ENCODE peak calls at places on chromosome 22, in ten cellular contexts. One of them, this sample, is unnamed.
A peak's percentile ranks its signal among the peaks of the same experiment; 100 is the strongest.

GRCh38 chr22:49667236-49667635 is 160.4 kb downstream of the BRD1 start:
- DNase-seq in stomach: no peak
- DNase-seq in SK-N-SH: no peak
- DNase-seq in transverse colon: peak; percentile 22
- DNase-seq in K562: no peak
- DNase-seq in upper lobe of left lung: no peak
- DNase-seq in A549: no peak
- DNase-seq in ovary: no peak
- DNase-seq in sigmoid colon: peak; percentile 67
- DNase-seq in tibial nerve: no peak
- DNase-seq in this sample: peak; percentile 68

GRCh38 chr22:39290248-39290720 is 29.1 kb downstream of the RPL3 start:
- DNase-seq in tibial nerve: no peak
- DNase-seq in stomach: no peak
- DNase-seq in SK-N-SH: no peak
- DNase-seq in transverse colon: no peak
- DNase-seq in sigmoid colon: no peak
- DNase-seq in K562: no peak
- DNase-seq in upper lobe of left lung: no peak
- DNase-seq in ovary: no peak
- DNase-seq in A549: no peak
- DNase-seq in this sample: no peak

GRCh38 chr22:46353483-46354105 is 18.1 kb downstream of the TRMU start:
- DNase-seq in A549: no peak
- DNase-seq in tibial nerve: no peak
- DNase-seq in K562: no peak
- DNase-seq in transverse colon: no peak
- DNase-seq in stomach: peak; percentile 49
- DNase-seq in sigmoid colon: no peak
- DNase-seq in ovary: no peak
- DNase-seq in upper lobe of left lung: no peak
- DNase-seq in SK-N-SH: no peak
- DNase-seq in this sample: no peak

GRCh38 chr22:17319541-17319940 is 49.7 kb upstream of the CECR2 start:
- DNase-seq in upper lobe of left lung: no peak
- DNase-seq in ovary: no peak
- DNase-seq in sigmoid colon: no peak
- DNase-seq in tibial nerve: no peak
- DNase-seq in transverse colon: no peak
- DNase-seq in stomach: no peak
- DNase-seq in A549: no peak
- DNase-seq in SK-N-SH: no peak
- DNase-seq in K562: no peak
- DNase-seq in this sample: no peak

GRCh38 chr22:16912281-16912680 is 87.1 kb upstream of the XKR3 start:
- DNase-seq in tibial nerve: no peak
- DNase-seq in K562: no peak
- DNase-seq in upper lobe of left lung: no peak
- DNase-seq in sigmoid colon: no peak
- DNase-seq in SK-N-SH: no peak
- DNase-seq in stomach: no peak
- DNase-seq in transverse colon: no peak
- DNase-seq in ovary: no peak
- DNase-seq in A549: no peak
- DNase-seq in this sample: no peak

GRCh38 chr22:28015676-28016601 is 96.9 kb upstream of the PITPNB start:
- DNase-seq in sigmoid colon: peak; percentile 58
- DNase-seq in K562: no peak
- DNase-seq in SK-N-SH: peak; percentile 92
- DNase-seq in ovary: peak; percentile 25
- DNase-seq in stomach: no peak
- DNase-seq in A549: no peak
- DNase-seq in tibial nerve: peak; percentile 4
- DNase-seq in upper lobe of left lung: no peak
- DNase-seq in transverse colon: peak; percentile 6
- DNase-seq in this sample: peak; percentile 64

GRCh38 chr22:24441406-24442351 is 14.3 kb downstream of the ADORA2A start:
- DNase-seq in A549: no peak
- DNase-seq in transverse colon: no peak
- DNase-seq in tibial nerve: no peak
- DNase-seq in sigmoid colon: no peak
- DNase-seq in stomach: peak; percentile 21
- DNase-seq in ovary: no peak
- DNase-seq in K562: no peak
- DNase-seq in upper lobe of left lung: no peak
- DNase-seq in SK-N-SH: peak; percentile 79
- DNase-seq in this sample: peak; percentile 14

GRCh38 chr22:31857247-31857646 is 87.1 kb upstream of the YWHAH start:
- DNase-seq in A549: no peak
- DNase-seq in SK-N-SH: no peak
- DNase-seq in sigmoid colon: no peak
- DNase-seq in tibial nerve: no peak
- DNase-seq in stomach: no peak
- DNase-seq in ovary: no peak
- DNase-seq in upper lobe of left lung: no peak
- DNase-seq in K562: peak; percentile 36
- DNase-seq in transverse colon: no peak
- DNase-seq in this sample: no peak

GRCh38 chr22:46763051-46763705 is 728 bp downstream of the TBC1D22A start:
- DNase-seq in A549: no peak
- DNase-seq in K562: peak; percentile 35
- DNase-seq in transverse colon: peak; percentile 68
- DNase-seq in stomach: no peak
- DNase-seq in SK-N-SH: peak; percentile 52
- DNase-seq in sigmoid colon: peak; percentile 81
- DNase-seq in tibial nerve: peak; percentile 38
- DNase-seq in upper lobe of left lung: no peak
- DNase-seq in ovary: no peak
- DNase-seq in this sample: peak; percentile 78

GRCh38 chr22:39297490-39298193 is 21.8 kb downstream of the RPL3 start:
- DNase-seq in sigmoid colon: no peak
- DNase-seq in ovary: no peak
- DNase-seq in stomach: peak; percentile 46
- DNase-seq in K562: no peak
- DNase-seq in A549: no peak
- DNase-seq in SK-N-SH: no peak
- DNase-seq in transverse colon: peak; percentile 46
- DNase-seq in tibial nerve: no peak
- DNase-seq in upper lobe of left lung: peak; percentile 81
- DNase-seq in this sample: no peak

GRCh38 chr22:32810241-32811133 is 9.0 kb downstream of the TIMP3 start:
- DNase-seq in transverse colon: no peak
- DNase-seq in tibial nerve: no peak
- DNase-seq in stomach: no peak
- DNase-seq in ovary: no peak
- DNase-seq in A549: no peak
- DNase-seq in upper lobe of left lung: no peak
- DNase-seq in sigmoid colon: peak; percentile 66
- DNase-seq in K562: no peak
- DNase-seq in SK-N-SH: no peak
- DNase-seq in this sample: no peak

GRCh38 chr22:49856766-49857618 is 3.3 kb downstream of the ZBED4 start:
- DNase-seq in SK-N-SH: no peak
- DNase-seq in transverse colon: no peak
- DNase-seq in stomach: no peak
- DNase-seq in A549: no peak
- DNase-seq in tibial nerve: no peak
- DNase-seq in sigmoid colon: no peak
- DNase-seq in upper lobe of left lung: no peak
- DNase-seq in K562: no peak
- DNase-seq in ovary: no peak
- DNase-seq in this sample: no peak

GRCh38 chr22:46010177-46010867 is 33.4 kb upstream of the WNT7B start:
- DNase-seq in stomach: no peak
- DNase-seq in A549: no peak
- DNase-seq in K562: no peak
- DNase-seq in SK-N-SH: no peak
- DNase-seq in ovary: peak; percentile 41
- DNase-seq in tibial nerve: no peak
- DNase-seq in transverse colon: no peak
- DNase-seq in sigmoid colon: peak; percentile 63
- DNase-seq in upper lobe of left lung: no peak
- DNase-seq in this sample: peak; percentile 60

GRCh38 chr22:45268167-45268957 is 16.4 kb upstream of the UPK3A start:
- DNase-seq in transverse colon: peak; percentile 45
- DNase-seq in sigmoid colon: no peak
- DNase-seq in A549: peak; percentile 14
- DNase-seq in upper lobe of left lung: peak; percentile 76
- DNase-seq in ovary: peak; percentile 69
- DNase-seq in K562: peak; percentile 34
- DNase-seq in stomach: peak; percentile 36
- DNase-seq in tibial nerve: no peak
- DNase-seq in SK-N-SH: peak; percentile 94
- DNase-seq in this sample: no peak

GRCh38 chr22:38259370-38259769 is 13.4 kb downstream of the TMEM184B start:
- DNase-seq in stomach: no peak
- DNase-seq in A549: no peak
- DNase-seq in ovary: no peak
- DNase-seq in SK-N-SH: no peak
- DNase-seq in sigmoid colon: no peak
- DNase-seq in transverse colon: no peak
- DNase-seq in upper lobe of left lung: no peak
- DNase-seq in tibial nerve: no peak
- DNase-seq in K562: no peak
- DNase-seq in this sample: no peak
- H3K27ac ChIP-seq in stomach: peak overlapping the region; percentile 81
- H3K27ac ChIP-seq in A549: no peak overlapping the region
- H3K27ac ChIP-seq in ovary: no peak overlapping the region
- H3K27ac ChIP-seq in SK-N-SH: no peak overlapping the region
- H3K27ac ChIP-seq in sigmoid colon: peak overlapping the region; percentile 83
- H3K27ac ChIP-seq in transverse colon: peak overlapping the region; percentile 88
- H3K27ac ChIP-seq in upper lobe of left lung: peak overlapping the region; percentile 74
- H3K27ac ChIP-seq in tibial nerve: peak overlapping the region; percentile 90
- H3K27ac ChIP-seq in K562: no peak overlapping the region
- H3K27ac ChIP-seq in this sample: no peak overlapping the region

DNA sequence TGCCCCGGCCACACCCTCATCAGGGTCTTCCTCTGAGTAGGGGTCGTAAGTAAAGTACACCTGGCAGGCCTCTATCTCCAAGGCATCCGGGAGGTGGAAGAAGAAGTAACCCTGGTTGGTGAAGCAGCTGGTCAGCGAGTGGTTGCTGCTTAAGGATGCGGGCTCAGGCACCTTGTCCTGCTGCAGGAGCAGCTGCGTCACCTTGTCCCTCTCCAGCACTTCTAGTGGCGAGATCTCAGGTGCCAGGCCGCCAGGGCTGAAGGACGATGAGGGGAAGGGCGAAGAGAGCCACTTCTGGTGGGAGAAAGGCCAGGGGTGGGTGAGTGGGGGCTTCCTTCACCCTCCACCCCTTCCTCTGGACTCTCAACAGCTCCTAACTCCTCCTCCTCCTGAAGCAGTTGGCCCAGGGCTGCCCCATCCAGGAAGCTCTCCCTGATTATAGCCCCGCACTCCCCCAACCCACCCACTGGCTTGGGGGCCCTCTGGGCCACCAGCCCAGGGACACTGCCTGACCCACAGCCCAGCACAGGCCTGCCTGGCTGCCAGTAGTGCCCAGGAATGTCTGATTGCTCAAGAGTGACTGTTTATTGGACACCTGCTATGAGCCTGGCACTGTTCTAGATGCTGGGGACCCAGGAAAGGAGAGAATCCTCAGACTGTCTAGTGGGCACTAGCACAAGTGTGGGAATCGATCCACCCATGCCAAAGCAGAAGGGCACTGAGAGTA is 19.2 kb upstream of the TMPRSS6 start:
- DNase-seq in SK-N-SH: no peak
- DNase-seq in transverse colon: no peak
- DNase-seq in stomach: no peak
- DNase-seq in tibial nerve: no peak
- DNase-seq in A549: no peak
- DNase-seq in sigmoid colon: no peak
- DNase-seq in ovary: no peak
- DNase-seq in upper lobe of left lung: no peak
- DNase-seq in K562: no peak
- DNase-seq in this sample: no peak
- TF ChIP-seq EP300 in SK-N-SH: no peak
- TF ChIP-seq EP300 in transverse colon: no peak
- TF ChIP-seq EP300 in stomach: no peak
- TF ChIP-seq EP300 in tibial nerve: no peak
- TF ChIP-seq EP300 in A549: no peak
- TF ChIP-seq EP300 in sigmoid colon: no peak
- TF ChIP-seq EP300 in ovary: no peak
- TF ChIP-seq EP300 in upper lobe of left lung: no peak
- TF ChIP-seq EP300 in K562: no peak
- TF ChIP-seq EP300 in this sample: no peak

DNA sequence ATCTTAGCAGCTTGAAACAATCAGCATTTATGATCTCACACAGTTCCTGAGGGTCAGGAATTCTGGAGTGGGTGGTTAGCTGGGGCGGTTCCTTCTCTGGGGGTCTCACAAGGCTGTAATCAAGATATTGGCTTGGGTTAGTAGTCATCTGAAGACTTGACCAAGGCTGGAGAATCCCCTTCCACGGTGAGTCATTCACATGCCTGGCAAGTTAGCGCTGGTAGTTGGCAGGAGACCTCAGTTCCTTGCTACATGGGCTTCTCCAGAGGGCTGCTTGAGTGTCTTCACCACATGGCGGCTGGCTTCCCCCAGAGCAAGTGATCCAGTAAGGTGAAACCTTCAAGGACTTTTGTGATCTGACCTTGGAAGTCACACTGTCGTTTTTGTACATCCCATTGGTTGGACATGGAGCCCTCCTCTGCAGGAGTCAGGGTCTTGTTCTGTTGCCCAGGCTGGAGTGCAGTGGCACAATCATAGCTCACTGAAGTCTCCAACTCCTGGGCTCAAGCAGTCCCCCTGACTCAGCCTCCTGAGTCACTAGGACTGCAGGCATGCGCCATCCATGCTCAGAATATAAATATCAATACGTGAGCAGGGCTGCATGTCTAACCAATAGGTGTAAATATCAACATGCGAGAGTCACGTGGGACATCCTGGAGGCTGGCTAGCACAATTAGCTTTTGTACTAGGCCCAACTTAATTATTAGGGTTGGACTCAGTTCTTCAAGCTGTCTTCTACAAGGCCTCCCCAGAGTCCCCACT is 7.2 kb upstream of the NIPSNAP1 start:
- DNase-seq in transverse colon: no peak
- DNase-seq in SK-N-SH: no peak
- DNase-seq in stomach: no peak
- DNase-seq in upper lobe of left lung: no peak
- DNase-seq in K562: no peak
- DNase-seq in sigmoid colon: no peak
- DNase-seq in tibial nerve: no peak
- DNase-seq in ovary: no peak
- DNase-seq in A549: peak; percentile 36
- DNase-seq in this sample: no peak
- H3K4me3 ChIP-seq in transverse colon: no peak overlapping the region
- H3K4me3 ChIP-seq in SK-N-SH: no peak overlapping the region
- H3K4me3 ChIP-seq in stomach: no peak overlapping the region
- H3K4me3 ChIP-seq in upper lobe of left lung: no peak overlapping the region
- H3K4me3 ChIP-seq in K562: no peak overlapping the region
- H3K4me3 ChIP-seq in sigmoid colon: no peak overlapping the region
- H3K4me3 ChIP-seq in tibial nerve: no peak overlapping the region
- H3K4me3 ChIP-seq in ovary: no peak overlapping the region
- H3K4me3 ChIP-seq in A549: no peak overlapping the region
- H3K4me3 ChIP-seq in this sample: no peak overlapping the region

DNA sequence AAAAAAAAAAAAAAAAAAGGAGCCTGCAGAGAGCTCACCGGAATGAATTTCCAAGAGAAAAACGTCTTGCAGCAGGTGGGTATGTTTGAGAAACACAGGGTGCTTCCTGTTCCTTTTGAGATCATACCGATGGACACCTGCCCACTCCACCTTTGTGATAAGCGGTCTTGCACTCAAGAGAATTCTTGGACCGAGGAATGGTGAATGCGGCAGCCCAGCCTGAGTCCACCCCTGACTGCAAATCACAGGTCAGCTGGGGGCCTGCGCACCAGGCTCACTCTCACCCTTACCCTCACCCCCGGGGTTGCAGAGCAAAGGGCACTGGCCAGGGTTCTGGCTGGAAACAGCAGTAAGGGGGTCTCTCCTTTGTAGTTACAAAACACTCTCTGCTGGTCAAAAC is 16.8 kb upstream of the TEF start:
- DNase-seq in upper lobe of left lung: peak; percentile 22
- DNase-seq in tibial nerve: no peak
- DNase-seq in SK-N-SH: no peak
- DNase-seq in ovary: no peak
- DNase-seq in sigmoid colon: no peak
- DNase-seq in A549: no peak
- DNase-seq in K562: no peak
- DNase-seq in transverse colon: no peak
- DNase-seq in stomach: peak; percentile 71
- DNase-seq in this sample: no peak
- H3K27ac ChIP-seq in upper lobe of left lung: peak overlapping the region; percentile 30
- H3K27ac ChIP-seq in tibial nerve: peak overlapping the region; percentile 70
- H3K27ac ChIP-seq in SK-N-SH: no peak overlapping the region
- H3K27ac ChIP-seq in ovary: no peak overlapping the region
- H3K27ac ChIP-seq in sigmoid colon: no peak overlapping the region
- H3K27ac ChIP-seq in A549: no peak overlapping the region
- H3K27ac ChIP-seq in K562: no peak overlapping the region
- H3K27ac ChIP-seq in transverse colon: no peak overlapping the region
- H3K27ac ChIP-seq in stomach: peak overlapping the region; percentile 56
- H3K27ac ChIP-seq in this sample: no peak overlapping the region